ENCODE peak calls at places on chromosomes 1 and 21, in nine cellular contexts. E is small intestine, R is spleen, L is HCT116, O is transverse colon, W is iPS DF 6.9, Q is uterus, T is adrenal gland, F is upper lobe of right lung. V is an unnamed sample.

GRCh38 chr1:210185063-210185462 is 47.5 kb upstream of the SERTAD4 start:
- DNase-seq in E (no peak), T (no peak), W (no peak), F (no peak), O (no peak), Q (no peak), R (no peak), L (no peak), V (no peak)

GRCh38 chr1:161166669-161167548 is 683 bp downstream of the PPOX start:
- DNase-seq in O (no peak), E (no peak), Q (no peak), F (no peak), R (peak; percentile 86), L (no peak), T (no peak), W (no peak), V (no peak)

GRCh38 chr21:42850866-42851391 is 28.4 kb downstream of the WDR4 start:
- DNase-seq in T (no peak), Q (no peak), W (no peak), F (peak; percentile 72), E (no peak), R (peak; percentile 86), O (no peak), L (no peak), V (no peak)

GRCh38 chr1:174643206-174643605 is 195.4 kb downstream of the GPR52 start:
- DNase-seq in Q (no peak), R (no peak), E (no peak), O (no peak), F (no peak), L (no peak), T (no peak), W (no peak), V (no peak)

GRCh38 chr1:87766737-87767136 is 438.1 kb downstream of the LMO4 start:
- DNase-seq in F (no peak), Q (no peak), T (no peak), W (no peak), R (no peak), E (no peak), O (no peak), L (no peak), V (peak; percentile 64)

GRCh38 chr1:84299536-84300260 is 1.8 kb upstream of the SAMD13 start:
- DNase-seq in W (no peak), F (no peak), E (peak; percentile 36), R (no peak), Q (no peak), O (no peak), L (no peak), T (no peak), V (no peak)

GRCh38 chr1:226943927-226944326 is 3.8 kb downstream of the COQ8A start:
- DNase-seq in Q (no peak), O (no peak), T (no peak), W (no peak), L (no peak), R (no peak), F (no peak), E (no peak), V (no peak)

GRCh38 chr21:42395910-42396625 is at the start of gene TMPRSS3:
- DNase-seq in L (no peak), Q (no peak), O (peak; percentile 7), T (no peak), E (peak; percentile 50), F (peak; percentile 71), R (peak; percentile 36), W (no peak), V (no peak)

GRCh38 chr1:29346573-29346972 is 110.3 kb downstream of the PTPRU start:
- DNase-seq in E (no peak), F (peak; percentile 27), L (no peak), R (peak; percentile 42), Q (no peak), O (no peak), W (no peak), T (no peak), V (no peak)

GRCh38 chr21:19120591-19120990 is 717.0 kb upstream of the TMPRSS15 start:
- DNase-seq in T (no peak), R (no peak), F (no peak), L (no peak), W (no peak), Q (no peak), E (no peak), O (no peak), V (no peak)

GRCh38 chr1:225835752-225836151 is 25.8 kb downstream of the EPHX1 start:
- DNase-seq in O (no peak), F (peak; percentile 77), T (peak; percentile 83), Q (peak; percentile 57), W (no peak), R (peak; percentile 56), L (no peak), E (no peak), V (no peak)

GRCh38 chr1:16967095-16967567 is 13.3 kb downstream of the MFAP2 start:
- DNase-seq in F (no peak), E (no peak), R (no peak), T (peak; percentile 75), O (no peak), Q (peak; percentile 66), W (no peak), L (no peak), V (no peak)

GRCh38 chr21:38912355-38912619 is 106.6 kb downstream of the ETS2 start:
- DNase-seq in O (no peak), E (no peak), L (no peak), Q (no peak), F (no peak), T (no peak), W (no peak), R (no peak), V (no peak)

GRCh38 chr1:160576430-160576829 is 2.9 kb downstream of the CD84 start:
- DNase-seq in R (no peak), T (no peak), W (no peak), L (no peak), O (no peak), E (no peak), F (no peak), Q (no peak), V (no peak)

DNA sequence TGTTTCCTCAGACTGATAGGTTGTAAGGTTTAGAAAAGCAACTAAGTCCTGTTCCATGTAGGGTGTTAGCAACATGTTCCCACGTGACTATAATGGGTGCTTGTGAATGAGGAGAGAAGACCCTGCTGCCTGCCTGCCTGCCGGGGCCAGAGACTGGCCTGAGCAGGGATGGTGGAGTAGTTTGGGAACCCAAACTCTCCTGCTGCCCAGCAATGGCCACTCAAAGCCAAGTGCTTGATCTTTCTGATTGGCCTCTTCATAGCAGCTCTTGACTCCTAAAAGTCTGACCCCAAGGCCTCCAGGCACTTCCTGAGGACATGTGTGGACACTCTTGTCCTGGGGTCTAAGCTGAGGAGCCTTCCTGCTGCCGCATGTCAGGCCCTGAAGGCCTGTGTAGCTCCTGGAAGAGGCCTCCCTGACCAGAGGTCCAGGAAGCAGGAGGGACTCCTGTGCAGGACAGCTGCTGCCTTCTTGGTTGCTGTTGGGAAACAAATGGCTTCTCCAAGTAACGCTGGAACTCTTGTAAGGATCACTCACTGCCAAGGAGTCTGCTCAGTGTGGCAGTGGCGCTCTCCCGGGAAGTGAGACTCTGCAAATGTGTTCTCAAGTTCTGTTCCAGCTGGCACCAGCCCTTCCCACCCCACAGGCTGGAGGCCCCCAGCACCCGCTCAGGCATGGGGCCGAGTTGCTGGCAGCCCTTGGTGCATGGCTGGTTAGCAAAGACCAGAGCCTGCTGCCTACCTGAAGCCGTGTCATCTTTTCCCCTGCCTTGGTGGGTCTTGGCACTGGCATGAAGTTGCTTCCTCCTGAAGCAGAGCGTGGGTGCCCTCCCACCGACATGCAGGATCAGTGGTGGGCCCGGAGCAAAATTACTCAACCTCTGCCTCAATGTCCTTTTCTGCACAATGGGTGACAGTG is 35.5 kb downstream of the MAN1C1 start:
- DNase-seq in Q (peak; percentile 24), T (no peak), L (no peak), O (no peak), F (peak; percentile 60), W (no peak), E (no peak), R (no peak), V (no peak)
- H3K27ac ChIP-seq in Q (no peak overlapping the region), T (no peak overlapping the region), L (no peak overlapping the region), O (no peak overlapping the region), F (peak overlapping the region; percentile 36), W (no peak overlapping the region), E (no peak overlapping the region), R (no peak overlapping the region), V (no peak overlapping the region)

GRCh38 chr1:26702680-26703038 is 6.8 kb downstream of the ARID1A start:
- DNase-seq in R (no peak), W (no peak), F (no peak), E (no peak), O (no peak), T (no peak), Q (no peak), L (no peak), V (no peak)

GRCh38 chr1:26706315-26706714 is 10.5 kb downstream of the ARID1A start:
- DNase-seq in T (no peak), O (peak; percentile 33), W (no peak), L (no peak), F (no peak), Q (no peak), R (no peak), E (peak; percentile 87), V (no peak)

GRCh38 chr1:26703466-26703865 is 7.7 kb downstream of the ARID1A start:
- DNase-seq in F (no peak), Q (no peak), E (no peak), R (no peak), W (no peak), L (no peak), O (no peak), T (no peak), V (no peak)

GRCh38 chr1:26705788-26706237 is 10.0 kb downstream of the ARID1A start:
- DNase-seq in W (no peak), Q (no peak), L (no peak), O (no peak), T (no peak), E (no peak), R (no peak), F (no peak), V (no peak)

GRCh38 chr1:26704629-26705028 is 8.8 kb downstream of the ARID1A start:
- DNase-seq in W (no peak), Q (no peak), T (no peak), R (no peak), F (no peak), O (no peak), L (no peak), E (no peak), V (no peak)
- H3K27ac ChIP-seq in W (no peak overlapping the region), Q (no peak overlapping the region), T (no peak overlapping the region), R (no peak overlapping the region), F (no peak overlapping the region), O (peak overlapping the region; percentile 74), L (peak overlapping the region; percentile 52), E (no peak overlapping the region), V (peak overlapping the region; percentile 91)

DNA sequence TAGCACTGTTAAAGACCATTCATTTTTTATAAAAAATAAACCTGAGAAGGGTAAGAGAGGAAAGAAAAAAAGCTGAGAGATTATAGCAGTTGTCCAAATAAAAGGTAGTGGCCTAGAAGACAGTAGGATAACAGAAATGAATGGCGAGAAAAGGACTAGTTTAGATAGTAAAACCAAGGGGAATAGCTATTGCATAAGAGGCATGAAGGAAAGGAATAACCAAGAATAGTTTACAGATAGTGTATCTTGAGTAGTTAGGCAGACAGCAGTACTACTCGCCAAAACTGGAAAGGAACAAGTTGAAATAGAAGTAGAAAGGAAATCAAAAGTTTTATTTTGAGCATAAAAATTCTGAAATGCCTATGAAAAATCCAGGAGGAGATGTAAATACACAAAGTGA is 70.5 kb downstream of the EIF4G3 start:
- DNase-seq in F (no peak), R (no peak), O (no peak), L (no peak), W (no peak), E (no peak), Q (no peak), T (no peak), V (no peak)
- H3K27ac ChIP-seq in F (no peak overlapping the region), R (no peak overlapping the region), O (no peak overlapping the region), L (no peak overlapping the region), W (no peak overlapping the region), E (no peak overlapping the region), Q (no peak overlapping the region), T (no peak overlapping the region), V (no peak overlapping the region)

GRCh38 chr1:94539496-94539895 is 2.1 kb downstream of the F3 start:
- DNase-seq in L (no peak), W (no peak), O (no peak), Q (no peak), R (no peak), F (no peak), T (no peak), E (peak; percentile 68), V (no peak)
- H3K27ac ChIP-seq in L (peak overlapping the region; percentile 84), W (no peak overlapping the region), O (peak overlapping the region; percentile 10), Q (no peak overlapping the region), R (no peak overlapping the region), F (peak overlapping the region; percentile 3), T (peak overlapping the region; percentile 88), E (peak overlapping the region; percentile 76), V (peak overlapping the region; percentile 96)